ENCODE peak calls at places on chromosomes 6 and 20, in seven cellular contexts. One of them, this sample, is unnamed.

GRCh38 chr6:56575736-56576135 is 67.0 kb downstream of the DST start:
- DNase-seq in Peyer's patch: no peak
- DNase-seq in aorta: no peak
- DNase-seq in GM12878: no peak
- DNase-seq in breast epithelium: no peak
- DNase-seq in cardiac muscle cell: no peak
- DNase-seq in A549: no peak
- DNase-seq in this sample: no peak

GRCh38 chr20:35232575-35232974 is 6.1 kb downstream of the MMP24 start:
- DNase-seq in A549: no peak
- DNase-seq in breast epithelium: no peak
- DNase-seq in GM12878: no peak
- DNase-seq in aorta: no peak
- DNase-seq in cardiac muscle cell: peak; percentile 23
- DNase-seq in Peyer's patch: no peak
- DNase-seq in this sample: no peak

GRCh38 chr6:80223743-80224212 is 117.3 kb downstream of the BCKDHB start:
- DNase-seq in aorta: no peak
- DNase-seq in A549: no peak
- DNase-seq in breast epithelium: no peak
- DNase-seq in Peyer's patch: no peak
- DNase-seq in cardiac muscle cell: no peak
- DNase-seq in GM12878: no peak
- DNase-seq in this sample: no peak

GRCh38 chr20:23770384-23770783 is 19.6 kb upstream of the CST1 start:
- DNase-seq in cardiac muscle cell: no peak
- DNase-seq in A549: no peak
- DNase-seq in aorta: no peak
- DNase-seq in breast epithelium: no peak
- DNase-seq in Peyer's patch: no peak
- DNase-seq in GM12878: no peak
- DNase-seq in this sample: no peak

GRCh38 chr20:14924433-14924832 is 587.0 kb upstream of the FLRT3 start:
- DNase-seq in A549: no peak
- DNase-seq in aorta: no peak
- DNase-seq in GM12878: no peak
- DNase-seq in breast epithelium: no peak
- DNase-seq in Peyer's patch: no peak
- DNase-seq in cardiac muscle cell: no peak
- DNase-seq in this sample: no peak

GRCh38 chr6:56816393-56816792 is 138.5 kb upstream of the BEND6 start:
- DNase-seq in aorta: no peak
- DNase-seq in Peyer's patch: no peak
- DNase-seq in cardiac muscle cell: no peak
- DNase-seq in A549: no peak
- DNase-seq in GM12878: no peak
- DNase-seq in breast epithelium: no peak
- DNase-seq in this sample: no peak

GRCh38 chr6:753486-753885 is 60.5 kb upstream of the EXOC2 start:
- DNase-seq in A549: no peak
- DNase-seq in aorta: no peak
- DNase-seq in cardiac muscle cell: no peak
- DNase-seq in GM12878: no peak
- DNase-seq in breast epithelium: no peak
- DNase-seq in Peyer's patch: no peak
- DNase-seq in this sample: no peak

GRCh38 chr20:15328084-15328483 is 990.7 kb upstream of the FLRT3 start:
- DNase-seq in aorta: no peak
- DNase-seq in A549: no peak
- DNase-seq in cardiac muscle cell: no peak
- DNase-seq in Peyer's patch: no peak
- DNase-seq in GM12878: no peak
- DNase-seq in breast epithelium: peak; percentile 26
- DNase-seq in this sample: no peak

GRCh38 chr20:46994341-46994740 is 99.7 kb downstream of the EYA2 start:
- DNase-seq in breast epithelium: peak; percentile 60
- DNase-seq in GM12878: peak; percentile 69
- DNase-seq in A549: no peak
- DNase-seq in aorta: no peak
- DNase-seq in Peyer's patch: no peak
- DNase-seq in cardiac muscle cell: no peak
- DNase-seq in this sample: peak; percentile 71

GRCh38 chr6:165055231-165055630 is 254.2 kb downstream of the C6orf118 start:
- DNase-seq in cardiac muscle cell: no peak
- DNase-seq in breast epithelium: no peak
- DNase-seq in Peyer's patch: no peak
- DNase-seq in GM12878: no peak
- DNase-seq in aorta: no peak
- DNase-seq in A549: no peak
- DNase-seq in this sample: no peak

GRCh38 chr6:46368137-46368536 is 123.1 kb downstream of the RCAN2 start:
- DNase-seq in cardiac muscle cell: no peak
- DNase-seq in breast epithelium: no peak
- DNase-seq in Peyer's patch: no peak
- DNase-seq in GM12878: no peak
- DNase-seq in aorta: no peak
- DNase-seq in A549: no peak
- DNase-seq in this sample: no peak

GRCh38 chr20:31710423-31711250 is 12.0 kb downstream of the BCL2L1 start:
- DNase-seq in Peyer's patch: no peak
- DNase-seq in cardiac muscle cell: no peak
- DNase-seq in A549: no peak
- DNase-seq in GM12878: no peak
- DNase-seq in breast epithelium: peak; percentile 89
- DNase-seq in aorta: peak; percentile 64
- DNase-seq in this sample: no peak

GRCh38 chr20:31712564-31713311 is 9.9 kb downstream of the BCL2L1 start:
- DNase-seq in Peyer's patch: peak; percentile 61
- DNase-seq in cardiac muscle cell: peak; percentile 30
- DNase-seq in aorta: peak; percentile 82
- DNase-seq in GM12878: no peak
- DNase-seq in breast epithelium: peak; percentile 98
- DNase-seq in A549: peak; percentile 80
- DNase-seq in this sample: peak; percentile 6

GRCh38 chr20:31713312-31714049 is 9.2 kb downstream of the BCL2L1 start:
- DNase-seq in A549: peak; percentile 78
- DNase-seq in cardiac muscle cell: no peak
- DNase-seq in GM12878: no peak
- DNase-seq in breast epithelium: peak; percentile 83
- DNase-seq in Peyer's patch: peak; percentile 49
- DNase-seq in aorta: peak; percentile 88
- DNase-seq in this sample: peak; percentile 29

GRCh38 chr20:31711416-31712111 is 11.1 kb downstream of the BCL2L1 start:
- DNase-seq in A549: no peak
- DNase-seq in Peyer's patch: no peak
- DNase-seq in breast epithelium: no peak
- DNase-seq in aorta: no peak
- DNase-seq in cardiac muscle cell: no peak
- DNase-seq in GM12878: no peak
- DNase-seq in this sample: no peak

DNA sequence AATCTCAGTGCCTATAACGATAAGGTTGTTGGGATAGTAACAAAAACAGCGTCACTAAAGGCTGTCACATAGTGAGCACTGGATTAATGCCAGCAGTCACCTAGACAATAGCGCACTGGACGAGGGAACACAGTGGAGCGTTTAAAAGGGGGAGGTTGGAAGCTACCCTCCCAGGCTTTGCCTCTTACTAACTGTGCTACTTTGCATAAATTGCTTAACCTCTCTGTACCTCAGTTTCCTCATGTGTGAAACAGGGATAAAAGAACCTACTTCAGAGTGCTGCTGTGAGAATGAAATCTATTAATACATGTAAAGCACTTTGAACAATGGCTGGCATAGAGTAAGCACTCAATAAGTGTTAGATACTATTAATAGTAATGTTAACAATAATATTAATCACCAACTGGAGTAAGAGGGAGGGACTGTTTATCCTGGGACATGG is 10.5 kb downstream of the BCL2L1 start:
- DNase-seq in Peyer's patch: peak; percentile 7
- DNase-seq in aorta: no peak
- DNase-seq in A549: no peak
- DNase-seq in cardiac muscle cell: peak; percentile 8
- DNase-seq in GM12878: no peak
- DNase-seq in breast epithelium: peak; percentile 71
- DNase-seq in this sample: peak; percentile 16
- H3K4me1 ChIP-seq in Peyer's patch: peaks cover 16% of the 10 kb centered on the region
- H3K4me1 ChIP-seq in aorta: peaks cover 2% of the 10 kb centered on the region
- H3K4me1 ChIP-seq in A549: peaks cover 96% of the 10 kb centered on the region
- H3K4me1 ChIP-seq in cardiac muscle cell: peaks cover 18% of the 10 kb centered on the region
- H3K4me1 ChIP-seq in GM12878: peaks cover 27% of the 10 kb centered on the region
- H3K4me1 ChIP-seq in breast epithelium: peaks cover 24% of the 10 kb centered on the region
- H3K4me1 ChIP-seq in this sample: peaks cover 100% of the 10 kb centered on the region

DNA sequence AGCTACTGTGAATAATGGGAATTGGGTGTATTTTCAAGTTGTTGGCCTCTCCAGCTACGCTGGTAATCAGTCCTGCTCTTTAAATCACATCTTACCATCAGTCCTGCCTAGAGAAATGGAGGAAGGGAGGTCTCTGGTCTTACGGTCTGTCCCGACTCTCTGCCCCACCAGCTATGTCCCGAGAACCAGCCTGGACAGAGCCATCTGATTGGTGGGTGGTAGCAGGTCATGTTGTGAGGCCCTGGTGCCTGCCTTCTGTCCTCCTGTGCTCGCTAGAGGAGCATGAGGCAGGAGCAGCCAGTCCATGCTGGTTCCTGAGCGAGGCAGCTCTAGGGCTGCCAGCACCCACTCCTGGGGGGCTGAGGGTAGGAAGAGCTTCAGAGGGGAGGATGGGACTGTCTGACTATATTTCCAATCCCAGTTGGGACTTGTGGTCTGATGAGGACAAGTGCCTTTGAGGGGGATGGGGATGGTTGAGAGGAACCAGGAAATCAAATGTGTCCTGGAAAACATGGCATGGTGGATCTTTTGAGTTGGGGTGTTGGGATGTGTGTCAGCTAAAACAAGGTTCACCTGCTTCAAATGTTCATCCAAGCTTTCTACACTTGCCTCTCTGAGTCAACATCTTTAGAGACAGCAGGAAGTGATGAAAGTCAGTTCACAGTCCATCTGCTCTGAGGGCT is 33.0 kb downstream of the SYNJ2 start:
- DNase-seq in Peyer's patch: no peak
- DNase-seq in breast epithelium: no peak
- DNase-seq in A549: no peak
- DNase-seq in GM12878: no peak
- DNase-seq in cardiac muscle cell: no peak
- DNase-seq in aorta: no peak
- DNase-seq in this sample: peak; percentile 48
- H3K4me1 ChIP-seq in Peyer's patch: no peaks in the 10 kb centered on the region
- H3K4me1 ChIP-seq in breast epithelium: peaks cover 4% of the 10 kb centered on the region
- H3K4me1 ChIP-seq in A549: peaks cover 29% of the 10 kb centered on the region
- H3K4me1 ChIP-seq in GM12878: peaks cover 36% of the 10 kb centered on the region
- H3K4me1 ChIP-seq in cardiac muscle cell: no peaks in the 10 kb centered on the region
- H3K4me1 ChIP-seq in aorta: no peaks in the 10 kb centered on the region
- H3K4me1 ChIP-seq in this sample: peaks cover 40% of the 10 kb centered on the region

DNA sequence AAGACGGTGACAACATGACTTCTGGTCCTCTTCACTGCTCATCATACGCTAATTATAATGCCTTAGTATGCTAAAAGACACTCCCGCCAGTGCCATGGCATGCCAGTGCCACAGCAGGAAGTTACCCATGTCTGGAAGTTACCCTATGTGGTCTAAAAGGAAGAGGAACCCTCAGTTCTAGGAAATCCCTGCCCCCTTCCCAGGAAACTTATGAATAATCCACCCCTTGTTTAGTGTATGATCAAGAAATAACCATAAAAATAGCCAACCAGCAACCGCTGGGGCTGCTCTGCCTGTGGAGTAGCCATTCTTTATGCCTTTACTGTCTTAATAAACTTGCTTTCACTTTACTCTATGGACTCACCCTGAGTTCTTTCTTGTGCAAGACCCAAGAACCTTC is 15.8 kb upstream of the SERPINB9 start:
- DNase-seq in breast epithelium: peak; percentile 10
- DNase-seq in aorta: no peak
- DNase-seq in Peyer's patch: no peak
- DNase-seq in A549: no peak
- DNase-seq in cardiac muscle cell: no peak
- DNase-seq in GM12878: no peak
- DNase-seq in this sample: no peak
- H3K4me1 ChIP-seq in breast epithelium: no peaks in the 10 kb centered on the region
- H3K4me1 ChIP-seq in aorta: no peaks in the 10 kb centered on the region
- H3K4me1 ChIP-seq in Peyer's patch: no peaks in the 10 kb centered on the region
- H3K4me1 ChIP-seq in A549: no peaks in the 10 kb centered on the region
- H3K4me1 ChIP-seq in cardiac muscle cell: no peaks in the 10 kb centered on the region
- H3K4me1 ChIP-seq in GM12878: no peaks in the 10 kb centered on the region
- H3K4me1 ChIP-seq in this sample: peaks cover 23% of the 10 kb centered on the region

GRCh38 chr20:49413677-49414076 is 68.8 kb downstream of the KCNB1 start:
- DNase-seq in breast epithelium: no peak
- DNase-seq in Peyer's patch: no peak
- DNase-seq in cardiac muscle cell: no peak
- DNase-seq in GM12878: no peak
- DNase-seq in A549: no peak
- DNase-seq in aorta: no peak
- DNase-seq in this sample: no peak
- H3K4me1 ChIP-seq in breast epithelium: no peaks in the 10 kb centered on the region
- H3K4me1 ChIP-seq in Peyer's patch: no peaks in the 10 kb centered on the region
- H3K4me1 ChIP-seq in cardiac muscle cell: no peaks in the 10 kb centered on the region
- H3K4me1 ChIP-seq in GM12878: no peaks in the 10 kb centered on the region
- H3K4me1 ChIP-seq in A549: no peaks in the 10 kb centered on the region
- H3K4me1 ChIP-seq in aorta: no peaks in the 10 kb centered on the region
- H3K4me1 ChIP-seq in this sample: no peaks in the 10 kb centered on the region

GRCh38 chr6:33786736-33787135 is 2.2 kb downstream of the LEMD2 start:
- DNase-seq in GM12878: no peak
- DNase-seq in breast epithelium: no peak
- DNase-seq in Peyer's patch: no peak
- DNase-seq in cardiac muscle cell: no peak
- DNase-seq in aorta: no peak
- DNase-seq in A549: no peak
- DNase-seq in this sample: no peak
- H3K4me1 ChIP-seq in GM12878: peaks cover 6% of the 10 kb centered on the region
- H3K4me1 ChIP-seq in breast epithelium: no peaks in the 10 kb centered on the region
- H3K4me1 ChIP-seq in Peyer's patch: peaks cover 16% of the 10 kb centered on the region
- H3K4me1 ChIP-seq in cardiac muscle cell: peaks cover 14% of the 10 kb centered on the region
- H3K4me1 ChIP-seq in aorta: peaks cover 6% of the 10 kb centered on the region
- H3K4me1 ChIP-seq in A549: peaks cover 31% of the 10 kb centered on the region
- H3K4me1 ChIP-seq in this sample: peaks cover 53% of the 10 kb centered on the region

GRCh38 chr20:40279390-40279789 is 409.6 kb downstream of the MAFB start:
- DNase-seq in GM12878: no peak
- DNase-seq in cardiac muscle cell: no peak
- DNase-seq in A549: no peak
- DNase-seq in breast epithelium: peak; percentile 36
- DNase-seq in aorta: peak; percentile 61
- DNase-seq in Peyer's patch: no peak
- DNase-seq in this sample: no peak

GRCh38 chr20:40276291-40276690 is 412.7 kb downstream of the MAFB start:
- DNase-seq in A549: no peak
- DNase-seq in GM12878: no peak
- DNase-seq in aorta: peak; percentile 61
- DNase-seq in cardiac muscle cell: no peak
- DNase-seq in Peyer's patch: no peak
- DNase-seq in breast epithelium: no peak
- DNase-seq in this sample: no peak

GRCh38 chr20:40275738-40276137 is 413.3 kb downstream of the MAFB start:
- DNase-seq in GM12878: no peak
- DNase-seq in breast epithelium: no peak
- DNase-seq in cardiac muscle cell: no peak
- DNase-seq in aorta: no peak
- DNase-seq in Peyer's patch: no peak
- DNase-seq in A549: no peak
- DNase-seq in this sample: no peak

GRCh38 chr20:40274912-40275654 is 414.0 kb downstream of the MAFB start:
- DNase-seq in cardiac muscle cell: no peak
- DNase-seq in GM12878: no peak
- DNase-seq in aorta: no peak
- DNase-seq in Peyer's patch: no peak
- DNase-seq in breast epithelium: no peak
- DNase-seq in A549: no peak
- DNase-seq in this sample: no peak
- H3K4me1 ChIP-seq in cardiac muscle cell: no peaks in the 10 kb centered on the region
- H3K4me1 ChIP-seq in GM12878: no peaks in the 10 kb centered on the region
- H3K4me1 ChIP-seq in aorta: no peaks in the 10 kb centered on the region
- H3K4me1 ChIP-seq in Peyer's patch: no peaks in the 10 kb centered on the region
- H3K4me1 ChIP-seq in breast epithelium: no peaks in the 10 kb centered on the region
- H3K4me1 ChIP-seq in A549: peaks cover 2% of the 10 kb centered on the region
- H3K4me1 ChIP-seq in this sample: no peaks in the 10 kb centered on the region

This sample was measured in spleen.